ENCODE peak calls at places on chromosome 22, in four cellular contexts. P, B, D and I are unnamed samples.

GRCh38 chr22:45969414-45969799 is 7.6 kb downstream of the WNT7B start:
- DNase-seq in D (no peak), P (no peak), B (no peak), I (no peak)

GRCh38 chr22:48288541-48288940 is 1526.1 kb downstream of the TBC1D22A start:
- DNase-seq in D (no peak), B (no peak), P (no peak), I (no peak)

GRCh38 chr22:48895341-48895740 is 932.3 kb downstream of the BRD1 start:
- DNase-seq in B (no peak), D (no peak), P (no peak), I (no peak)

GRCh38 chr22:29302681-29303465 is 3.6 kb upstream of the GAS2L1 start:
- DNase-seq in D (peak), P (no peak), B (peak), I (no peak)

GRCh38 chr22:47165338-47165931 is 403.0 kb downstream of the TBC1D22A start:
- DNase-seq in D (peak), B (peak), P (no peak), I (peak)

GRCh38 chr22:30078320-30079311 is 1.6 kb upstream of the HORMAD2 start:
- DNase-seq in D (no peak), P (no peak), B (no peak), I (no peak)

GRCh38 chr22:19998991-19999820 is 17.4 kb downstream of the ARVCF start:
- DNase-seq in D (no peak), B (peak), P (no peak), I (no peak)

GRCh38 chr22:11253000-11253511 is 4274.9 kb upstream of the OR11H1 start:
- DNase-seq in D (no peak), B (peak), P (no peak), I (peak)

GRCh38 chr22:21948390-21948789 is 4.3 kb downstream of the PPM1F start:
- DNase-seq in P (no peak), D (no peak), B (no peak), I (no peak)

GRCh38 chr22:30178180-30179126 is 68.1 kb downstream of the LIF start:
- DNase-seq in B (no peak), D (no peak), P (no peak), I (no peak)

GRCh38 chr22:39423976-39424375 is 24.4 kb downstream of the TAB1 start:
- DNase-seq in B (no peak), P (no peak), D (no peak), I (no peak)

GRCh38 chr22:17891427-17892167 is 117.3 kb upstream of the BID start:
- DNase-seq in B (no peak), D (no peak), P (no peak), I (no peak)

GRCh38 chr22:37674951-37675929 is at the start of gene LGALS1:
- DNase-seq in D (peak), B (peak), P (peak), I (peak)

GRCh38 chr22:32333769-32334639 is 23.7 kb upstream of the RFPL3 start:
- DNase-seq in B (no peak), P (no peak), D (no peak), I (no peak)

GRCh38 chr22:40624770-40625169 is 11.7 kb downstream of the MRTFA start:
- DNase-seq in D (no peak), P (no peak), B (no peak), I (no peak)

GRCh38 chr22:39215430-39216142 is 29.2 kb downstream of the PDGFB start:
- DNase-seq in D (peak), B (no peak), P (no peak), I (peak)

GRCh38 chr22:31272522-31273446 is 19.5 kb downstream of the PIK3IP1 start:
- DNase-seq in P (peak), B (no peak), D (no peak), I (peak)

GRCh38 chr22:46021577-46021976 is 44.6 kb upstream of the WNT7B start:
- DNase-seq in D (peak), P (no peak), B (peak), I (peak)

GRCh38 chr22:43845981-43846380 is 16.3 kb downstream of the SULT4A1 start:
- DNase-seq in D (no peak), B (peak), P (no peak), I (no peak)

GRCh38 chr22:50271519-50271970 is 1.4 kb upstream of the MAPK11 start:
- DNase-seq in P (no peak), B (peak), D (no peak), I (peak)

GRCh38 chr22:45435544-45436139 is 22.1 kb downstream of the RIBC2 start:
- DNase-seq in P (peak), D (peak), B (peak), I (peak)

GRCh38 chr22:39205344-39206021 is 39.3 kb downstream of the PDGFB start:
- DNase-seq in B (no peak), P (no peak), D (peak), I (peak)

GRCh38 chr22:32528984-32529982 is 54.7 kb downstream of the FBXO7 start:
- DNase-seq in B (peak), P (peak), D (peak), I (peak)

GRCh38 chr22:25134028-25134427 is 65.6 kb upstream of the CRYBB3 start:
- DNase-seq in P (no peak), B (no peak), D (peak), I (no peak)

GRCh38 chr22:45544588-45545170 is 42.0 kb downstream of the FBLN1 start:
- DNase-seq in P (no peak), B (no peak), D (no peak), I (no peak)

GRCh38 chr22:25987948-25988347 is 181.3 kb upstream of the SEZ6L start:
- DNase-seq in P (no peak), B (no peak), D (no peak), I (no peak)

GRCh38 chr22:37419916-37420655 is 7.2 kb downstream of the ELFN2 start:
- DNase-seq in D (no peak), B (no peak), P (no peak), I (no peak)

GRCh38 chr22:36328635-36329216 is 59.0 kb downstream of the MYH9 start:
- DNase-seq in B (no peak), P (no peak), D (peak), I (peak)

GRCh38 chr22:36330127-36330526 is 57.6 kb downstream of the MYH9 start:
- DNase-seq in B (no peak), P (no peak), D (no peak), I (no peak)

GRCh38 chr22:36326178-36327161 is 61.3 kb downstream of the MYH9 start:
- DNase-seq in P (no peak), D (no peak), B (no peak), I (no peak)

GRCh38 chr22:36329217-36330078 is 58.3 kb downstream of the MYH9 start:
- DNase-seq in B (no peak), P (no peak), D (peak), I (peak)

DNA sequence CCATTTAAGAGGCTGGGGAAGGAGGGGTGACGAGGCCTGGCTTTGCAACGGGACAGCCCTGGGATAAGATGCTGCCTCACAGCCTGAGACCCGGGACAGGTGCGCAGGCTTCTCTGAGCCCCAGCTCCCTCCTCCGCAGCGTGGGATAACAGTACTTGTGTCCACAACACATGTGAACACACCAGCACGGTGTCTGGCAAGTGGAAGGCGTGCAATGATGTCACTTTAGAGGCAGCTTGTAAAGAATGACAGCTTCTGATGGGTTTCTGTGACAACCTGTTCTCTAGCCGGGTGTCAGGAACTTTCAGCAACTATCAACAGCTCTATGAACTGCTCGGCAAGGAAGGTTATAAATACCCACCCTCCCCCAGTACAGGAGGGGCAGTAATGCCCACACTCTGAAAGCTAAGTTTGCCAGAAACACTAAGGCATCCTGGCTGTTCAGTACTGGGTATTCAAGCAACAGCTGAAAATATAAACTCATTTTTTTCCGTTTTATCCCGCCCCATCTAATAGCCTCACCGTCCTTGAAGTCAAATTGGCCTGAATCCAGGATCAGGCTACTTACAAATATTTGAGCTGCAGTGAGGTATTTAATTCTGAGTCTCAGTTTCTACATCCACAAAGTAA is 59.7 kb downstream of the MYH9 start:
- DNase-seq in B (no peak), P (no peak), D (peak), I (peak)
- TF ChIP-seq POLR2A in B (peak), P (no peak), D (no peak), I (no peak)

DNA sequence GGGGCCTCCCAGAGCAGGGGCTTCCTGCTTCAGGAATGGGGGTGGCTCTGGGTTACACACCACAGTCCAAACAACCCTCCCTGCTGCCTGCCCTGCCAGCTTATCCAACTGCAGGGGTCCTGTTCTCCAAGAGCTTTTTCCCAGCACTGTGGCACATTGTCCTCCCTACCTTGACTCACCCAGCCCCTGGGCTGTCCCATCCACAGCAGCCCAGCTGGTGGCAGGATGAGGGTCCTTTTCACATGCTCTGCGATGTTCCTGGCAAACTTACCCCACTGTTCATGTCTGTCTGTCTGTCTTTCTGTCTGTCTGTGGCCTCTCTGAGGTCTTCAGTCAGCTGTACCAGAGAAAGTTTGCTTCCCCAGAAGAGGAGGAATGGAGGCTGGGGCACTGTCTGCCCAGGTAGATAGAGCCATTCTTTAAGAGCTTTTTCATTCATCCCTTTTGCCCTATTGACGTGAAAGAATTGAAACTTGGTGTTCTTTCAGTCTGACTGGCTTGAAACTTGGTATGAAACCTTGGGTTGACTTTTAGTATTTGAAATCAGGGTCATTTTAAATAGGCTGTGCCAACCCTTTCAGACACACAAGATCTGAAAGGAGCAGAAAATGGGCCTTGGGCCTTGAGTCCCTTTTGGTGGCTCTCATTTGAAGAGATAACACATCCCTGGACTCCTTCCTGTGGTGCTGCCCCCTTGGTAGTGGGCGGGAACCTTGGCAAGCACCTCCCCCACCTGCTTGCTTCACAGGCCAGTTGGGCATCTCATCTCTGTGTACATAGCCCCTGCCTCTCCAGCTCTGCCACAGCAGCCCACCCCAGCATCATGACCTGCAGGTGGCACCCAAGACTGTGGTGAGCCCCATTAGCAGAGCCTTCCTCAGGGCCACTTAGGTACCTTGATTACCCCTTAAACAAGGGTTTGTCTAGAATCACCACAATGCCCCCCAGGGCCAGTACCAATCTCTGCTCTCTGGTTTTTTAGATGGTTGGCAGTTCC is 74.6 kb upstream of the SUSD2 start:
- DNase-seq in B (peak), P (no peak), D (no peak), I (peak)
- TF ChIP-seq CTCF in B (peak), P (peak), D (no peak), I (peak)

DNA sequence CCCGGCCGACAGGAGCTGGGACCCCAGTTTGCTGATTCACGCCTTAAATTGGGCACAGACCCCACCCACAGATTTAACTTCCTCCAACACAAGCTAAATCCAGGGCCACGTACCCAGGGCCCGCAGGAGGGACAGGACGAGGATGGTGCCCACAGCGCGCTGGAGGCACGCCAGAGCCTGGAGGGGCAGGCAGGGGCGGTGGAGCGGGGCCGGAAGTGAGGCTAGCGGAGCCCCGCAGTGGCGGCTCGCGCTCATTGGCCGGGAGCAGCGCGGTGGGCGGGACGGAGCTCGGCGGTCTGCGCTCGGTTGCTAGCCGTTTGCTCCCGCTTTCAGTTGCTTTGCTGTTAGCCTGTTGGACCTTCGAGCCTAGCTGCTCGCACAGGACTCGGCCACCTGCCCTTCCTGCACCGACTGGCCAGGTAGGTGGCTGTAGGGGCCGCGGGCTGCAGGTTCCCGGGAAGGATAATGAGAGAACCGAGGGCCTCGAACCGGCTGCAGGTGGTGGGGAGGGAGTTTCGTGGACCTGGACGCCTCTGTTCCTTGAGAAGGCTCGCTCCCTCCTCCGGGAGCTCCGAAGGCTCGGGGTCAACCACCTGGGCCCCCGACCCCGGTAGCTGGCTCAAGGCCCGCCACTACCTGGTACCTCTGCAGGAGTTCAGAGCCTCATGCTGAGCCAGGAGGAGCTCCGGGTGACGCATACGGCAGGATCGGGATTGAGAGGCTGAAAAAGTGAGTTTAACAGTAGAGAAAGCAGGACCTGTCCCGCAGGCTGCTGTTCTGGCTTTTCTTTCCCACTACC is at the start of gene CCDC134:
- DNase-seq in B (peak), D (peak), P (peak), I (peak)
- H3K27ac ChIP-seq in B (peak), D (peak), P (peak), I (peak)

DNA sequence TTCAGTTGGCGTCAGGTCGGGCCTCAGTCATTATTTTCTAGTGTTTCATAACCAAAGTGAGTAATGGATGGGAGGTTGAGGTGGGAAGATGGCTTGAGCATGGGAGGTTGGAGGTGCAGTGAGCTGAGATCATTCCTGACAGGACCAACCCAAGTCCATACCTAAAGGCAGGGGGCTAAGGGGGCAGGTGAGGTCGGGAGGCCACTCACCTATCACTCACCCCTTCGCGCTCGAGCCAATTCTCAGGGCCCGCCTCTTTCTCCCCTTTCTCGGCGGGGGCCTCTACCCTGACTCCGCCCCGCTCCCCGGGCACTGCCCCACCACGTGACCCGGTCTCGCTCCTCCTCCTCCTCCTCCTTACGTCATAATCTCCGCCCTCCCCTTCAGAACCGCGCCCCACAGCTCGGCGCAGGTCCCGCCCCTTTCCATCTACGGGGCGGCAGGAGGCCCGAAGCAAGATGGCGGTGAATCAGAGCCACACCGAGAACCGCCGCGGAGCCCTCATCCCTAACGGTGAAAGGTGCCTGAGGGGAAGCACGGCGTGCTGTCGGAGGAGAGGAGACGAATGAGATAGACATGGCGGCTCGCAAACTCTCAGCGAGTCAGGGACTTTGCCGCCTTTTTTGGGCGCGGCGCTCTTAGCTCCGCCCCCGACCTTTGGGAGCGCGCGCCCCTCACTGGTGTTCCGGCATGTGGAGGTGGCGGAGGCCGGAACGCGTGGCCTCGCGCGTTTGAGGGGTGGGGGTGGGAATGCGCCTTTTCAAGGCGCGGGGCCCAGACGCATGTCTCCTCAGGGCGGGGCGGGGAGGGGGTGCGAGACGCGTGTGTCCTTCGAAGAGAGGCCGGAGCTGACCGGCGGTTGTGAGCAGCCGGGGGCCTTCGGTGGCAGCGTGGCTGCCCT is at the start of gene WBP2NL:
- DNase-seq in B (peak), D (peak), P (peak), I (peak)
- TF ChIP-seq POLR2A in B (peak), D (peak), P (peak), I (peak)